ENCODE peak calls at places on chromosomes 5 and 9, in nine cellular contexts. O, D, M, T, C, G, U, A and B are unnamed samples.

GRCh38 chr5:61809651-61810050 is 477.6 kb downstream of the ZSWIM6 start:
- DNase-seq in O (no peak), D (no peak), M (no peak), T (no peak), C (no peak), G (peak), U (no peak), A (no peak), B (no peak)

GRCh38 chr5:158435161-158435616 is 576.2 kb upstream of the CLINT1 start:
- DNase-seq in O (no peak), D (no peak), M (no peak), T (no peak), C (no peak), G (no peak), U (no peak), A (no peak), B (peak)

GRCh38 chr9:112555844-112556482 is 69.3 kb downstream of the KIAA1958 start:
- DNase-seq in O (no peak), D (no peak), M (no peak), T (no peak), C (no peak), G (peak), U (no peak), A (no peak), B (no peak)

GRCh38 chr9:134490446-134490845 is 151.2 kb upstream of the COL5A1 start:
- DNase-seq in O (no peak), D (no peak), M (no peak), T (no peak), C (no peak), G (no peak), U (no peak), A (no peak), B (no peak)

GRCh38 chr9:98191615-98192502 is 578 bp downstream of the CORO2A start:
- DNase-seq in O (peak), D (no peak), M (no peak), T (no peak), C (no peak), G (peak), U (no peak), A (no peak), B (no peak)

GRCh38 chr5:146540421-146540820 is 24.4 kb upstream of the GPR151 start:
- DNase-seq in O (no peak), D (no peak), M (no peak), T (no peak), C (no peak), G (no peak), U (no peak), A (no peak), B (no peak)

GRCh38 chr9:4555251-4555650 is 65.0 kb downstream of the SLC1A1 start:
- DNase-seq in O (no peak), D (peak), M (no peak), T (no peak), C (no peak), G (no peak), U (peak), A (peak), B (peak)

GRCh38 chr5:124655211-124655880 is 91.1 kb downstream of the ZNF608 start:
- DNase-seq in O (no peak), D (peak), M (no peak), T (no peak), C (no peak), G (no peak), U (peak), A (peak), B (no peak)

GRCh38 chr9:107190031-107190935 is 92.8 kb upstream of the RAD23B start:
- DNase-seq in O (no peak), D (peak), M (no peak), T (no peak), C (peak), G (no peak), U (no peak), A (no peak), B (no peak)

GRCh38 chr5:8102714-8103113 is 233.8 kb downstream of the MTRR start:
- DNase-seq in O (no peak), D (no peak), M (no peak), T (no peak), C (no peak), G (no peak), U (no peak), A (no peak), B (no peak)

GRCh38 chr9:32969270-32969669 is 32.2 kb downstream of the APTX start:
- DNase-seq in O (no peak), D (no peak), M (no peak), T (peak), C (no peak), G (no peak), U (no peak), A (no peak), B (no peak)

GRCh38 chr5:158992104-158992740 is 107.5 kb downstream of the EBF1 start:
- DNase-seq in O (no peak), D (peak), M (no peak), T (no peak), C (no peak), G (no peak), U (peak), A (peak), B (no peak)

GRCh38 chr5:3022665-3023064 is 271.2 kb upstream of the IRX2 start:
- DNase-seq in O (no peak), D (no peak), M (no peak), T (no peak), C (no peak), G (no peak), U (no peak), A (no peak), B (no peak)

GRCh38 chr5:63323926-63324325 is 638.3 kb downstream of the HTR1A start:
- DNase-seq in O (no peak), D (no peak), M (no peak), T (peak), C (no peak), G (no peak), U (no peak), A (no peak), B (no peak)

GRCh38 chr5:112546946-112547647 is 128.0 kb upstream of the EPB41L4A start:
- DNase-seq in O (no peak), D (no peak), M (no peak), T (no peak), C (no peak), G (no peak), U (no peak), A (no peak), B (no peak)

GRCh38 chr5:758698-759053 is 25.9 kb downstream of the ZDHHC11B start:
- DNase-seq in O (no peak), D (no peak), M (no peak), T (no peak), C (no peak), G (no peak), U (no peak), A (no peak), B (no peak)

GRCh38 chr5:179817071-179817840 is 3.4 kb upstream of the SQSTM1 start:
- DNase-seq in O (peak), D (no peak), M (no peak), T (no peak), C (no peak), G (no peak), U (no peak), A (no peak), B (no peak)

GRCh38 chr5:1012900-1013237 is 4.3 kb downstream of the NKD2 start:
- DNase-seq in O (peak), D (no peak), M (peak), T (no peak), C (no peak), G (no peak), U (no peak), A (no peak), B (no peak)

GRCh38 chr9:22469928-22470544 is 23.4 kb downstream of the DMRTA1 start:
- DNase-seq in O (no peak), D (peak), M (no peak), T (peak), C (no peak), G (peak), U (peak), A (peak), B (no peak)

GRCh38 chr5:58459276-58459859 is 518 bp downstream of the PLK2 start:
- DNase-seq in O (peak), D (peak), M (peak), T (no peak), C (no peak), G (no peak), U (peak), A (peak), B (no peak)

GRCh38 chr5:171617268-171617667 is 168.3 kb upstream of the SMIM23 start:
- DNase-seq in O (no peak), D (no peak), M (no peak), T (no peak), C (no peak), G (no peak), U (no peak), A (no peak), B (no peak)

GRCh38 chr9:129773262-129774048 is 20.6 kb upstream of the PTGES start:
- DNase-seq in O (peak), D (peak), M (no peak), T (no peak), C (peak), G (peak), U (peak), A (peak), B (no peak)

GRCh38 chr5:110179291-110179690 is 489.6 kb downstream of the MAN2A1 start:
- DNase-seq in O (no peak), D (no peak), M (no peak), T (peak), C (no peak), G (no peak), U (no peak), A (no peak), B (no peak)

GRCh38 chr5:82160948-82161347 is 117.2 kb downstream of the RPS23 start:
- DNase-seq in O (no peak), D (no peak), M (no peak), T (no peak), C (no peak), G (no peak), U (no peak), A (no peak), B (no peak)

GRCh38 chr5:136062563-136063274 is 33.9 kb downstream of the TGFBI start:
- DNase-seq in O (no peak), D (peak), M (no peak), T (no peak), C (no peak), G (no peak), U (peak), A (peak), B (peak)

GRCh38 chr5:133195250-133195649 is 143.4 kb downstream of the HSPA4 start:
- DNase-seq in O (no peak), D (no peak), M (no peak), T (no peak), C (no peak), G (no peak), U (no peak), A (no peak), B (no peak)

GRCh38 chr5:94901071-94901979 is 282.9 kb downstream of the SLF1 start:
- DNase-seq in O (no peak), D (peak), M (no peak), T (no peak), C (no peak), G (no peak), U (peak), A (peak), B (no peak)

GRCh38 chr9:136046555-136046921 is 48.6 kb downstream of the NACC2 start:
- DNase-seq in O (no peak), D (no peak), M (no peak), T (no peak), C (no peak), G (no peak), U (no peak), A (no peak), B (no peak)

GRCh38 chr5:78547731-78548189 is 100.8 kb downstream of the LHFPL2 start:
- DNase-seq in O (peak), D (peak), M (peak), T (no peak), C (no peak), G (peak), U (peak), A (peak), B (no peak)

GRCh38 chr9:127942152-127943010 is 4.7 kb upstream of the DPM2 start:
- DNase-seq in O (peak), D (peak), M (peak), T (no peak), C (no peak), G (no peak), U (peak), A (peak), B (no peak)

DNA sequence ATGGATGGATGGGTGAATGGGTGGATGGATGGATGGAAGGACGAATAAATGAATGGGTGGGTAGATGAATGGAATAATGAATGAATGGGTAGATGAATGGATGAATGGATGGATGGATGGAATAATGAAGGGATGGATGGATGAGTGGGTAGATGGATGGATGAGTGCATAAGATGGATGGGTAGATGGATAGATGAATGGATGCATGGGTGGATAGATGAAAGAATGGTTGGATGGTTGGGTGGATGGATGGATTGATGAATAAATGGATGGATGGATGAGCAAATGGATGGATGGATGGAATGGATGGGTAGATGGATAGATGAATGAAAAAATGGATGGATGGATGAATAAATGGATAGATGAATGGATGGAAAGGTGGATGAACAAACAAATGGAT is 85.2 kb downstream of the PHF2 start:
- DNase-seq in O (no peak), D (no peak), M (no peak), T (no peak), C (no peak), G (no peak), U (no peak), A (no peak), B (no peak)
- H3K4me3 ChIP-seq in O (no peak), D (no peak), M (no peak), T (no peak), C (no peak), G (no peak), U (no peak), A (no peak), B (no peak)

GRCh38 chr5:72529383-72529782 is 22.2 kb upstream of the ZNF366 start:
- DNase-seq in O (no peak), D (no peak), M (no peak), T (no peak), C (no peak), G (no peak), U (no peak), A (no peak), B (no peak)

GRCh38 chr5:72525816-72526215 is 18.6 kb upstream of the ZNF366 start:
- DNase-seq in O (no peak), D (peak), M (no peak), T (no peak), C (peak), G (no peak), U (peak), A (peak), B (no peak)

GRCh38 chr5:72522607-72523006 is 15.4 kb upstream of the ZNF366 start:
- DNase-seq in O (no peak), D (no peak), M (no peak), T (no peak), C (no peak), G (no peak), U (no peak), A (no peak), B (no peak)

GRCh38 chr5:72519191-72519590 is 12.0 kb upstream of the ZNF366 start:
- DNase-seq in O (no peak), D (no peak), M (no peak), T (no peak), C (no peak), G (no peak), U (no peak), A (no peak), B (no peak)

DNA sequence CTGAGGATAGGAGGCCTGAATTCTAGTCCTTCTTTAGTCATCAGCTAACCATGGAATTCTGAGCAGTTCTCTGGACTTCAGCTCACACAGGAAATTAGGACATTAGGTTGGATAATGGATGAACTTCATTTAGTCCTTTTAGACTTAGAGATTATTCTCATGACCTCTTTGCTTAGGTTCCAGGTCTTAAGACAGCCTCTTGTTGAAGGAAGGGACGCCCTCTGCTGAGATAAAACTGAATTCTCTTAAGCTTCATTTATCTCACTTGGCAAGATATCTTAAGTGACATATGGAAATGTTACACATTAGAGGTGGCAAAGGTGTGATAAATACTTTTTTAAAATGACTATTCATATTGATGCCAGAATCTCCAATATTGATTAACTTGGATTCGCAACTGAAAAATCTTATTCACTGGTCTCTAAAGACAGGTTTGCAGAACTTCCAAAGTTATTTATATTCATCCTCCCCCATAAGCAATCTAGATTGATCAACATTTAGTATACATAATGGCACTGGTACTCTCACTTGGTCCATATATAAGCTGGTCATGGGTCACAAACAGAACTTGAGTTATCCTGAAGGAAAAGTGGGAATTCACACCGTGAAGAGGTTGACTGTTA is 16.9 kb upstream of the ZNF366 start:
- DNase-seq in O (no peak), D (peak), M (no peak), T (peak), C (peak), G (no peak), U (peak), A (peak), B (peak)
- H3K4me3 ChIP-seq in O (no peak), D (no peak), M (no peak), T (no peak), C (no peak), G (no peak), U (no peak), A (no peak), B (no peak)

DNA sequence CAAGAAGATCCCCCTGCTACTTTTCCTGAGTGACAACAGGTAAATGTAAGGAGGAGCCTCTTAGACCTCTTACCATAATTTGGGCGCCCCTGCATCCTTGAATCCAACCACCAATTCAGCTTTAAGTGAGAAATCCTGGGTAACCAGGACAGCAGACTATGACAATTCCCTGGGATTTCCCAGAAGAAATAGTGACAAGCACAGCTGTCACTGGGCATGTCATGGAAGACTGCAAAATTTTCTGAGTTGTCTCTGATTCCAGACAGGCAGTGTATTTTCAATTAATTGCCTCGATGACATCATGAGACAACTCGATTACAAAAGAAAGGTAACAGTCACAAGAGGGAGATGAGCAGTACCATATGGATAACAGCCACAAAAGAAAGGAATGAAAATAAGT is 256.9 kb downstream of the BNC2 start:
- DNase-seq in O (no peak), D (no peak), M (no peak), T (no peak), C (no peak), G (no peak), U (no peak), A (no peak), B (no peak)
- H3K4me3 ChIP-seq in O (no peak), D (no peak), M (no peak), T (no peak), C (no peak), G (no peak), U (no peak), A (no peak), B (no peak)

GRCh38 chr5:177132504-177133118 is 962 bp upstream of the NSD1 start:
- DNase-seq in O (no peak), D (no peak), M (no peak), T (no peak), C (no peak), G (peak), U (no peak), A (peak), B (no peak)
- H3K4me3 ChIP-seq in O (peak), D (no peak), M (peak), T (peak), C (no peak), G (no peak), U (peak), A (no peak), B (no peak)

DNA sequence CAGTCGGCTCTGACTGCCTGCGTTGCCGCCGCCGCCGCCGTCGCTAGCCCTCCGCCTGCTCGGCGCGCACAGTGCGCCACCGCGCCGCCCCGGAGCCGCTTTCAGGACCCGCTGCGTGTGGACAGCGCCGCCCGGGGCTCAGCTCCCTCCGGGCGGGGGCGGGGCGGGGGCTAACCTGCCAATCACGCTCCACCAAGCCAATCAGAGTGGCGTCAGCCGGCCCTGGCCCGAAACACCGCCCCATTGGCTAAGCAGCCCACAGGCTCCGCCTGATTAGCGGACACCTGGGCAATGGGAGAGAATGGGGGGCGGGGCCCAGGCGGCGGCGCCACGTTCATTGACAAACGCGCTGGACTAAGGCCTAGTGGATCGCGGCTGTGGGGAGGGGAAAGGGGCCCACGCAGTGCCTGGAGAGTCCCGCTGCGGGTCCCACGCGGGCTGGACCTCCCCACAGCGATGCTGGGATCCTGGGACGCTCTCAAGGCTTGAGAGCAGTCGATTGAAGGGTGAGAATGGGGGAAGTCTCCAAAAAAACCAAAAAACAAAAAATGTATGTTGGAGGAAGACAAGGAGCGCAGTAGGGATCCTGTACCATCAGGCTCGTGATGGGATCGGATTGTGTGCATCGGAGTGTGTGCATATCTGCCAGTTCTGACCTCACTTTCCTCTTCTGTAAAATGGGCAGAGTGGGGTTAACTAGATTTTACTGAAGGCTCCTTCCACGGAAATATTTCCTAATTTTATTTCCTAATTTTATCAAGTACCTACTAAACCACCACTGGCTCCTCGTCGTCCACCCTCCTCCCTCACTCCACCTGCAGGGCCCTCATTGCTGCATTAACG is 6.3 kb downstream of the PAX5 start:
- DNase-seq in O (peak), D (peak), M (peak), T (peak), C (peak), G (peak), U (peak), A (peak), B (peak)
- H3K4me3 ChIP-seq in O (peak), D (peak), M (peak), T (peak), C (no peak), G (no peak), U (no peak), A (no peak), B (peak)